ENCODE peak calls at places on chromosomes 2 and 18, in ten cellular contexts. One of them, this sample, is unnamed. For H3K27me3, the result is how much of the 10 kb centered on the place peaks cover.

GRCh38 chr2:19767876-19768275 is 133.9 kb downstream of the TTC32 start:
- DNase-seq in prostate gland: no peak
- DNase-seq in body of pancreas: no peak
- DNase-seq in stomach: no peak
- DNase-seq in CD8-positive, alpha-beta memory T cell: no peak
- DNase-seq in Peyer's patch: no peak
- DNase-seq in SJSA1: peak
- DNase-seq in NT2/D1: no peak
- DNase-seq in MG63: no peak
- DNase-seq in CD4-positive, alpha-beta T cell: no peak
- DNase-seq in this sample: no peak

GRCh38 chr2:109471656-109472055 is 142.1 kb downstream of the SEPTIN10 start:
- DNase-seq in prostate gland: no peak
- DNase-seq in CD4-positive, alpha-beta T cell: no peak
- DNase-seq in stomach: no peak
- DNase-seq in MG63: no peak
- DNase-seq in CD8-positive, alpha-beta memory T cell: no peak
- DNase-seq in SJSA1: no peak
- DNase-seq in NT2/D1: no peak
- DNase-seq in body of pancreas: no peak
- DNase-seq in Peyer's patch: peak
- DNase-seq in this sample: no peak

GRCh38 chr2:226977775-226978190 is 141.9 kb downstream of the RHBDD1 start:
- DNase-seq in body of pancreas: no peak
- DNase-seq in SJSA1: peak
- DNase-seq in CD8-positive, alpha-beta memory T cell: no peak
- DNase-seq in NT2/D1: no peak
- DNase-seq in prostate gland: no peak
- DNase-seq in MG63: no peak
- DNase-seq in CD4-positive, alpha-beta T cell: no peak
- DNase-seq in stomach: no peak
- DNase-seq in Peyer's patch: no peak
- DNase-seq in this sample: no peak

GRCh38 chr2:128473175-128474013 is 154.7 kb upstream of the HS6ST1 start:
- DNase-seq in Peyer's patch: no peak
- DNase-seq in body of pancreas: no peak
- DNase-seq in NT2/D1: no peak
- DNase-seq in SJSA1: no peak
- DNase-seq in CD4-positive, alpha-beta T cell: no peak
- DNase-seq in prostate gland: peak
- DNase-seq in stomach: no peak
- DNase-seq in MG63: no peak
- DNase-seq in CD8-positive, alpha-beta memory T cell: no peak
- DNase-seq in this sample: peak

GRCh38 chr2:179842498-179843153 is 18.8 kb downstream of the ZNF385B start:
- DNase-seq in body of pancreas: no peak
- DNase-seq in stomach: no peak
- DNase-seq in NT2/D1: no peak
- DNase-seq in SJSA1: no peak
- DNase-seq in CD4-positive, alpha-beta T cell: no peak
- DNase-seq in MG63: peak
- DNase-seq in CD8-positive, alpha-beta memory T cell: no peak
- DNase-seq in Peyer's patch: no peak
- DNase-seq in prostate gland: no peak
- DNase-seq in this sample: no peak

GRCh38 chr18:10833656-10834055 is 307.8 kb downstream of the NAPG start:
- DNase-seq in Peyer's patch: no peak
- DNase-seq in SJSA1: no peak
- DNase-seq in NT2/D1: no peak
- DNase-seq in body of pancreas: no peak
- DNase-seq in prostate gland: no peak
- DNase-seq in MG63: no peak
- DNase-seq in stomach: no peak
- DNase-seq in CD4-positive, alpha-beta T cell: no peak
- DNase-seq in CD8-positive, alpha-beta memory T cell: no peak
- DNase-seq in this sample: no peak

GRCh38 chr18:50548160-50548559 is 11.7 kb upstream of the MAPK4 start:
- DNase-seq in CD8-positive, alpha-beta memory T cell: no peak
- DNase-seq in body of pancreas: no peak
- DNase-seq in CD4-positive, alpha-beta T cell: no peak
- DNase-seq in Peyer's patch: no peak
- DNase-seq in SJSA1: no peak
- DNase-seq in stomach: no peak
- DNase-seq in prostate gland: no peak
- DNase-seq in NT2/D1: no peak
- DNase-seq in MG63: no peak
- DNase-seq in this sample: no peak

GRCh38 chr2:239577306-239577705 is 176.5 kb upstream of the HDAC4 start:
- DNase-seq in CD8-positive, alpha-beta memory T cell: no peak
- DNase-seq in prostate gland: no peak
- DNase-seq in NT2/D1: no peak
- DNase-seq in MG63: no peak
- DNase-seq in SJSA1: no peak
- DNase-seq in CD4-positive, alpha-beta T cell: no peak
- DNase-seq in stomach: no peak
- DNase-seq in Peyer's patch: peak
- DNase-seq in body of pancreas: no peak
- DNase-seq in this sample: no peak

GRCh38 chr2:3377279-3377611 is 373 bp downstream of the EIPR1 start:
- DNase-seq in CD8-positive, alpha-beta memory T cell: no peak
- DNase-seq in stomach: no peak
- DNase-seq in NT2/D1: no peak
- DNase-seq in MG63: peak
- DNase-seq in SJSA1: no peak
- DNase-seq in prostate gland: no peak
- DNase-seq in CD4-positive, alpha-beta T cell: peak
- DNase-seq in Peyer's patch: no peak
- DNase-seq in body of pancreas: no peak
- DNase-seq in this sample: no peak

GRCh38 chr2:60823694-60824305 is 57.6 kb upstream of the REL start:
- DNase-seq in MG63: no peak
- DNase-seq in stomach: no peak
- DNase-seq in CD8-positive, alpha-beta memory T cell: no peak
- DNase-seq in CD4-positive, alpha-beta T cell: no peak
- DNase-seq in body of pancreas: no peak
- DNase-seq in NT2/D1: no peak
- DNase-seq in SJSA1: no peak
- DNase-seq in prostate gland: no peak
- DNase-seq in Peyer's patch: no peak
- DNase-seq in this sample: no peak

GRCh38 chr18:61992923-61993322 is 100.1 kb upstream of the RNF152 start:
- DNase-seq in body of pancreas: no peak
- DNase-seq in SJSA1: peak
- DNase-seq in NT2/D1: no peak
- DNase-seq in prostate gland: no peak
- DNase-seq in CD4-positive, alpha-beta T cell: no peak
- DNase-seq in MG63: no peak
- DNase-seq in CD8-positive, alpha-beta memory T cell: no peak
- DNase-seq in stomach: no peak
- DNase-seq in Peyer's patch: no peak
- DNase-seq in this sample: no peak

GRCh38 chr2:3465844-3466481 is 53.4 kb downstream of the ADI1 start:
- DNase-seq in MG63: peak
- DNase-seq in SJSA1: peak
- DNase-seq in prostate gland: no peak
- DNase-seq in CD4-positive, alpha-beta T cell: no peak
- DNase-seq in CD8-positive, alpha-beta memory T cell: no peak
- DNase-seq in body of pancreas: no peak
- DNase-seq in stomach: no peak
- DNase-seq in NT2/D1: no peak
- DNase-seq in Peyer's patch: no peak
- DNase-seq in this sample: no peak

GRCh38 chr18:22112215-22112614 is 57.2 kb upstream of the GATA6 start:
- DNase-seq in CD8-positive, alpha-beta memory T cell: no peak
- DNase-seq in NT2/D1: no peak
- DNase-seq in MG63: no peak
- DNase-seq in stomach: no peak
- DNase-seq in body of pancreas: no peak
- DNase-seq in Peyer's patch: no peak
- DNase-seq in prostate gland: no peak
- DNase-seq in CD4-positive, alpha-beta T cell: no peak
- DNase-seq in SJSA1: no peak
- DNase-seq in this sample: no peak
- H3K27me3 ChIP-seq in CD8-positive, alpha-beta memory T cell: under half
- H3K27me3 ChIP-seq in NT2/D1: under half
- H3K27me3 ChIP-seq in MG63: under half
- H3K27me3 ChIP-seq in stomach: under half
- H3K27me3 ChIP-seq in body of pancreas: under half
- H3K27me3 ChIP-seq in Peyer's patch: under half
- H3K27me3 ChIP-seq in prostate gland: under half
- H3K27me3 ChIP-seq in CD4-positive, alpha-beta T cell: under half
- H3K27me3 ChIP-seq in SJSA1: under half
- H3K27me3 ChIP-seq in this sample: under half

DNA sequence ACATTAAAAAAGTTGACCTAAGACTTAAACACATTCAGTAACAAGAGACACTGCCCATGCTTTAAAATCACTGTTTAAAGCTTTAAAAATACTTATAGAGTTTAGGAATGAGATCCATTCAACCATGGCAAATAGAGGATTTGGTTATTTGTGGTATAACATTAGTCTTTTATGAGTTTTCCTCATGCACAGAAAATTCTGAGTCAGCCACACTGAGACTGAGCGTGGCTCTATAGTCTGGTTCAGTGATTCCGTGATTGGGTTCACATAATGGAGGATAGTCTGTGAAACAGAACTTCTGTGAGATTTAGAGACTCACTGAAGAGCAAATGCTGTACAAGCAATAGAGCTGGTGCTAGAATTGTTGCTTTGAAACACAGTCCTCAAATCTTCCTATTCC is 1502.4 kb upstream of the PIK3C3 start:
- DNase-seq in CD4-positive, alpha-beta T cell: no peak
- DNase-seq in body of pancreas: no peak
- DNase-seq in prostate gland: no peak
- DNase-seq in MG63: no peak
- DNase-seq in SJSA1: no peak
- DNase-seq in stomach: no peak
- DNase-seq in Peyer's patch: no peak
- DNase-seq in CD8-positive, alpha-beta memory T cell: no peak
- DNase-seq in NT2/D1: no peak
- DNase-seq in this sample: no peak
- H3K27me3 ChIP-seq in CD4-positive, alpha-beta T cell: under half
- H3K27me3 ChIP-seq in body of pancreas: under half
- H3K27me3 ChIP-seq in prostate gland: under half
- H3K27me3 ChIP-seq in MG63: under half
- H3K27me3 ChIP-seq in SJSA1: under half
- H3K27me3 ChIP-seq in stomach: under half
- H3K27me3 ChIP-seq in Peyer's patch: under half
- H3K27me3 ChIP-seq in CD8-positive, alpha-beta memory T cell: under half
- H3K27me3 ChIP-seq in NT2/D1: under half
- H3K27me3 ChIP-seq in this sample: under half

GRCh38 chr2:29162204-29162928 is 47.2 kb downstream of the CLIP4 start:
- DNase-seq in NT2/D1: no peak
- DNase-seq in CD4-positive, alpha-beta T cell: no peak
- DNase-seq in body of pancreas: no peak
- DNase-seq in prostate gland: no peak
- DNase-seq in MG63: no peak
- DNase-seq in stomach: no peak
- DNase-seq in CD8-positive, alpha-beta memory T cell: no peak
- DNase-seq in SJSA1: no peak
- DNase-seq in Peyer's patch: no peak
- DNase-seq in this sample: no peak

GRCh38 chr2:29165362-29166236 is 50.4 kb downstream of the CLIP4 start:
- DNase-seq in SJSA1: peak
- DNase-seq in NT2/D1: no peak
- DNase-seq in Peyer's patch: no peak
- DNase-seq in CD4-positive, alpha-beta T cell: no peak
- DNase-seq in stomach: no peak
- DNase-seq in prostate gland: peak
- DNase-seq in body of pancreas: no peak
- DNase-seq in CD8-positive, alpha-beta memory T cell: no peak
- DNase-seq in MG63: peak
- DNase-seq in this sample: no peak

GRCh38 chr2:29164101-29164846 is 49.1 kb downstream of the CLIP4 start:
- DNase-seq in CD4-positive, alpha-beta T cell: no peak
- DNase-seq in stomach: no peak
- DNase-seq in body of pancreas: no peak
- DNase-seq in NT2/D1: no peak
- DNase-seq in prostate gland: no peak
- DNase-seq in SJSA1: no peak
- DNase-seq in Peyer's patch: no peak
- DNase-seq in CD8-positive, alpha-beta memory T cell: no peak
- DNase-seq in MG63: no peak
- DNase-seq in this sample: no peak

GRCh38 chr2:29166237-29166630 is 51.0 kb downstream of the CLIP4 start:
- DNase-seq in body of pancreas: no peak
- DNase-seq in stomach: no peak
- DNase-seq in MG63: no peak
- DNase-seq in CD8-positive, alpha-beta memory T cell: no peak
- DNase-seq in CD4-positive, alpha-beta T cell: no peak
- DNase-seq in NT2/D1: no peak
- DNase-seq in prostate gland: no peak
- DNase-seq in SJSA1: no peak
- DNase-seq in Peyer's patch: no peak
- DNase-seq in this sample: no peak

GRCh38 chr2:29166640-29167039 is 51.4 kb downstream of the CLIP4 start:
- DNase-seq in NT2/D1: no peak
- DNase-seq in prostate gland: no peak
- DNase-seq in Peyer's patch: no peak
- DNase-seq in SJSA1: no peak
- DNase-seq in body of pancreas: no peak
- DNase-seq in CD4-positive, alpha-beta T cell: no peak
- DNase-seq in stomach: no peak
- DNase-seq in MG63: no peak
- DNase-seq in CD8-positive, alpha-beta memory T cell: no peak
- DNase-seq in this sample: no peak
- H3K27me3 ChIP-seq in NT2/D1: under half
- H3K27me3 ChIP-seq in prostate gland: under half
- H3K27me3 ChIP-seq in Peyer's patch: under half
- H3K27me3 ChIP-seq in SJSA1: under half
- H3K27me3 ChIP-seq in body of pancreas: under half
- H3K27me3 ChIP-seq in CD4-positive, alpha-beta T cell: under half
- H3K27me3 ChIP-seq in stomach: under half
- H3K27me3 ChIP-seq in MG63: under half
- H3K27me3 ChIP-seq in CD8-positive, alpha-beta memory T cell: under half
- H3K27me3 ChIP-seq in this sample: under half

DNA sequence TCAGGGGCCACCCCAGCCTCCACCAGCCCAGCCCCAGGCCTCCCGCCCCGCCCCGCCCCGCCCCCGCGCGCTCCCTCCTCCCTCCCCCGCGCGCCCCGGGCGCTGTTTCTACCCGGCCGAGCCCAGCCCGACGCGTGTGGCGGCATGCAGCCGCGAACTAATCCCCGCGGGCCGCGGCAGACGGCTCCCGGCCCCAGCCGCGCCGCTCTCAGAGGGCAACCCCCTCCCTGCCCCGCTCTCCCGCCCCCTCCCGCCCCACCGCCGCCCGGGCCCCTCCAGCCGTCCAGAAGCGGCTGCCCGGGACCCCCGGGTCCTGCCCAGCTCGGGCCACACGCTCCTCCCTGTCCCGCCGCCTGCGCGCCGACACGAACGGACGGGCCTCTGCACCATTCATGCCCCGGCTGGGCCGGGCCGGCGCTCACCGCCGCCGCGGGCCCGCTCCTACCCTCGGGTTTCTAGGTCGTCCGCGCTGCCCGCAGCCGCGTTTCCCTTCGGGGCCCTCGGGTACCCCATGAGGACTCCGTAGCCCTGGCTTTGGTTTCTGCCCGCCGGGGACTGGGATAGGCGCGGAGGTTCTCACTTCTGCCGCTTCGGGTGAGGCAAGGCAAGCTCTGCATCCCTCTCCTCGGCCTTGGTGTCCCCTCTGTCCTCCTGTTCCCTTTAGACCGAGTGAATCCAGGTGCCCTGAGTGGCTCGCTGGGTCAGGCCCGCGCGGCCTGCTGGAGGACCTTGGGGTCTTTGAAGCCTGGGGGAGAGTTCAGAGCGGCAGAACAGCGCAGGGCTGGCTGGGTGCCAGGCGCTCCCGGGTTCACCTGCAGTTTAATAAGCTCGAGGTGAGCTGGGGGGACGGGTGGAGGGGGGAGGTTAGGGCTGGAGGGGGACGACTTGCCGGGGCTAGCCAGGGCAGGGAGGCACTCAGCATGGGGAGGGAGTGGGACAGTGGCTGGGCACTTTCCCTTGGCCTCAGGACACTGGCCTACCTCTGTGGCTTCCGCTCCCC is 3.1 kb downstream of the WNT10A start:
- DNase-seq in Peyer's patch: no peak
- DNase-seq in prostate gland: peak
- DNase-seq in MG63: no peak
- DNase-seq in SJSA1: no peak
- DNase-seq in stomach: no peak
- DNase-seq in CD8-positive, alpha-beta memory T cell: no peak
- DNase-seq in body of pancreas: no peak
- DNase-seq in NT2/D1: no peak
- DNase-seq in CD4-positive, alpha-beta T cell: no peak
- DNase-seq in this sample: peak
- H3K27me3 ChIP-seq in Peyer's patch: under half
- H3K27me3 ChIP-seq in prostate gland: under half
- H3K27me3 ChIP-seq in MG63: under half
- H3K27me3 ChIP-seq in SJSA1: half or more
- H3K27me3 ChIP-seq in stomach: half or more
- H3K27me3 ChIP-seq in CD8-positive, alpha-beta memory T cell: under half
- H3K27me3 ChIP-seq in body of pancreas: under half
- H3K27me3 ChIP-seq in NT2/D1: half or more
- H3K27me3 ChIP-seq in CD4-positive, alpha-beta T cell: under half
- H3K27me3 ChIP-seq in this sample: under half

This sample was measured in right cardiac atrium.